ENCODE peak calls at places on chromosome 1, in four cellular contexts. K is left ventricle myocardium inferior, F is HFFc6, W is choroid plexus epithelial cell. Z is an unnamed sample.

GRCh38 chr1:147781056-147781471 is 20.7 kb upstream of the GJA5 start:
- DNase-seq in K (no peak), F (no peak), W (no peak), Z (no peak)

GRCh38 chr1:43038232-43038929 is 79.7 kb upstream of the SLC2A1 start:
- DNase-seq in K (no peak), F (no peak), W (no peak), Z (no peak)

GRCh38 chr1:222073307-222073995 is 331.6 kb upstream of the DUSP10 start:
- DNase-seq in K (no peak), F (peak), W (peak), Z (no peak)

GRCh38 chr1:54069792-54070548 is 16.6 kb downstream of the TCEANC2 start:
- DNase-seq in K (no peak), F (peak), W (peak), Z (peak)

GRCh38 chr1:109193653-109194590 is 19.8 kb upstream of the SARS1 start:
- DNase-seq in K (no peak), F (no peak), W (no peak), Z (peak)

GRCh38 chr1:29783501-29784275 is 547.4 kb downstream of the PTPRU start:
- DNase-seq in K (no peak), F (no peak), W (no peak), Z (no peak)

GRCh38 chr1:186854102-186854501 is 25.4 kb downstream of the PLA2G4A start:
- DNase-seq in K (no peak), F (no peak), W (no peak), Z (no peak)

GRCh38 chr1:42322577-42322976 is 12.5 kb downstream of the FOXJ3 start:
- DNase-seq in K (no peak), F (no peak), W (peak), Z (no peak)

GRCh38 chr1:43206721-43207228 is 34.6 kb downstream of the CFAP57 start:
- DNase-seq in K (peak), F (peak), W (peak), Z (no peak)

GRCh38 chr1:99886841-99887240 is 36.7 kb downstream of the AGL start:
- DNase-seq in K (no peak), F (peak), W (no peak), Z (no peak)

GRCh38 chr1:41795205-41795762 is 123.4 kb downstream of the HIVEP3 start:
- DNase-seq in K (no peak), F (peak), W (peak), Z (no peak)

GRCh38 chr1:234608026-234608719 is 1.8 kb downstream of the IRF2BP2 start:
- DNase-seq in K (peak), F (peak), W (peak), Z (peak)

GRCh38 chr1:21217812-21218596 is 41.3 kb upstream of the EIF4G3 start:
- DNase-seq in K (no peak), F (peak), W (peak), Z (peak)

GRCh38 chr1:100353988-100354387 is 1.7 kb downstream of the CDC14A start:
- DNase-seq in K (no peak), F (peak), W (no peak), Z (no peak)

GRCh38 chr1:219210067-219210466 is 36.4 kb downstream of the LYPLAL1 start:
- DNase-seq in K (no peak), F (no peak), W (peak), Z (no peak)

GRCh38 chr1:78536427-78536826 is 45.7 kb downstream of the PTGFR start:
- DNase-seq in K (no peak), F (peak), W (peak), Z (no peak)

DNA sequence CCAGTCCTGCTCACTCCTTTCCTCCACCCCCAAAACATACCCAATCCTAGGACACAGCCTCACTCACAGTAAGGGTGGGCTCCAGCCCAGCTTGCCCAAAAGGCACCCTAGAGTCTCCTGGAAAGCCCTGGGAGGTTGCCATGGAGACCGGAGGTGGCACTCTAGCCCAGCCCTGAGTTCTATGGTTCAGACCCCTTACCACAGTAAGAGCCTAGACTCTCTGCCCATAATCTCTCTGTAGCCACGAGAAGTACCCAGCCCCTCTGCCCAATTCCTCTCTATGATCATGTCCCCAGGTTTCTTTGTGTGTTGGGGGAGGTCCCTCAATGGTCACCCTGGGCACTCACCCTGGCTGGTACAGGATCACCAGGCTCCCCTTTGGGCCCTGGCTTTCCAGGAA is 14.4 kb downstream of the COL16A1 start:
- DNase-seq in K (no peak), F (no peak), W (no peak), Z (no peak)
- TF ChIP-seq CTCF in K (no peak), F (no peak), W (no peak), Z (no peak)

GRCh38 chr1:116699605-116700004 is 32.1 kb upstream of the IGSF3 start:
- DNase-seq in K (no peak), F (no peak), W (no peak), Z (no peak)

GRCh38 chr1:116697892-116698595 is 30.5 kb upstream of the IGSF3 start:
- DNase-seq in K (no peak), F (no peak), W (no peak), Z (no peak)

GRCh38 chr1:116690809-116691323 is 23.3 kb upstream of the IGSF3 start:
- DNase-seq in K (no peak), F (no peak), W (peak), Z (no peak)

GRCh38 chr1:116693759-116694482 is 26.4 kb upstream of the IGSF3 start:
- DNase-seq in K (no peak), F (peak), W (peak), Z (no peak)

DNA sequence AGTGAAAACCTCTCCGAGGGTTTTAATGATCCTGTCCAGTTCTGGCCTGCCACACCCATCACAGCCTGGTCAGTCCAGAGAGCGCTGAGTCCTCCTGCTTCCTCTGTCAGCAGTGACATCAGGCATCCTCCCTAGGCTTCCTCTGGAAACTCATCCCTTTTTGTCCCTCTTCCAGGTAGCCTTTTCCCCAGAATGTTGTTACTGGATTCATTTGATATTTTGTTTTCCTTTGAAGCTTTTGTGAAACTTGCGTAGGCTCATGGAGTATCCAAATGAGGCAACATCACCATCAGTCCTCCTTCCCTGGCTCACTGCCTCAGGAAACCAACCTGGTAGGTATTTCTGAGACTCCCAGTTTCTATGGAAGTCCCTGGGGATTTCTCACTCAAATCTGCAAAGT is 27.0 kb upstream of the IGSF3 start:
- DNase-seq in K (no peak), F (no peak), W (no peak), Z (no peak)
- TF ChIP-seq CTCF in K (no peak), F (no peak), W (no peak), Z (no peak)

GRCh38 chr1:151888972-151889570 is 20.2 kb downstream of the THEM4 start:
- DNase-seq in K (no peak), F (no peak), W (peak), Z (no peak)
- TF ChIP-seq CTCF in K (peak), F (peak), W (peak), Z (peak)

DNA sequence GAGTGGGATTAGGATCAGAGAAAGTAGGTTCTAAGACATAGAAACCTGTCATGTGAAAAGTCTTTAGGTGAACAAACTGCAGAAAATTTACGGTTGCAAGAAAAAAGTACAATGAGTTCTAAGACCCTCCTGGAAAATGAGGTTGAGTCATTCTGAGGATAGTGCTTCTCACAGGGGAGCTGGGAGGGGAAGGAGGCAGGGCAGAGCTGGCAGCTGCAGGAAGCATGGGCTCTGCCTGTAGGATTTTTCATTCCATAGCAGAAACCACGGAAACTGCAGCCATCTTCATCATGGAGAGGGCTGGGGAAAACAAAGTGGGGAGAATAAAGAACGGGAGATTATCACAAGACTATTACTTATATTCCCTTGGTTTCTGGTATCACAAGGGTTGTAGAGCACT is 25.8 kb upstream of the THEM4 start:
- DNase-seq in K (no peak), F (no peak), W (peak), Z (no peak)
- TF ChIP-seq CTCF in K (no peak), F (no peak), W (no peak), Z (no peak)

GRCh38 chr1:202888507-202889360 is at the start of gene RABIF:
- DNase-seq in K (peak), F (peak), W (peak), Z (peak)
- TF ChIP-seq CTCF in K (peak), F (peak), W (peak), Z (no peak)

Z was measured in GM10248.